ENCODE peak calls at places on chromosome 2, in four cellular contexts. One of them, this sample, is unnamed.

GRCh38 chr2:191845876-191846786 is 757 bp downstream of the CAVIN2 start:
- DNase-seq in smooth muscle cell of the brain vasculature: no peak
- DNase-seq in EL: no peak
- DNase-seq in activated CD4-positive, alpha-beta memory T cell treated with anti-CD3 and anti-CD28 coated beads, Interleukin-2, amount 10 ng/mL, durations not matched to agents 7 days and 5 days: no peak
- DNase-seq in this sample: no peak

GRCh38 chr2:228678110-228678509 is 496.6 kb upstream of the SPHKAP start:
- DNase-seq in EL: no peak
- DNase-seq in activated CD4-positive, alpha-beta memory T cell treated with anti-CD3 and anti-CD28 coated beads, Interleukin-2, amount 10 ng/mL, durations not matched to agents 7 days and 5 days: no peak
- DNase-seq in smooth muscle cell of the brain vasculature: no peak
- DNase-seq in this sample: no peak

GRCh38 chr2:95698166-95698565 is 106.4 kb downstream of the TRIM43 start:
- DNase-seq in smooth muscle cell of the brain vasculature: no peak
- DNase-seq in EL: peak; percentile 21
- DNase-seq in activated CD4-positive, alpha-beta memory T cell treated with anti-CD3 and anti-CD28 coated beads, Interleukin-2, amount 10 ng/mL, durations not matched to agents 7 days and 5 days: no peak
- DNase-seq in this sample: no peak

GRCh38 chr2:223043164-223043941 is 8.6 kb upstream of the KCNE4 start:
- DNase-seq in smooth muscle cell of the brain vasculature: no peak
- DNase-seq in EL: no peak
- DNase-seq in activated CD4-positive, alpha-beta memory T cell treated with anti-CD3 and anti-CD28 coated beads, Interleukin-2, amount 10 ng/mL, durations not matched to agents 7 days and 5 days: no peak
- DNase-seq in this sample: no peak

GRCh38 chr2:152508446-152508845 is 173.5 kb downstream of the FMNL2 start:
- DNase-seq in EL: peak; percentile 68
- DNase-seq in activated CD4-positive, alpha-beta memory T cell treated with anti-CD3 and anti-CD28 coated beads, Interleukin-2, amount 10 ng/mL, durations not matched to agents 7 days and 5 days: no peak
- DNase-seq in smooth muscle cell of the brain vasculature: no peak
- DNase-seq in this sample: no peak

GRCh38 chr2:217573565-217573964 is 429.2 kb downstream of the TNS1 start:
- DNase-seq in EL: peak; percentile 71
- DNase-seq in smooth muscle cell of the brain vasculature: no peak
- DNase-seq in activated CD4-positive, alpha-beta memory T cell treated with anti-CD3 and anti-CD28 coated beads, Interleukin-2, amount 10 ng/mL, durations not matched to agents 7 days and 5 days: no peak
- DNase-seq in this sample: no peak

GRCh38 chr2:68936889-68937288 is 15.8 kb downstream of the GKN2 start:
- DNase-seq in activated CD4-positive, alpha-beta memory T cell treated with anti-CD3 and anti-CD28 coated beads, Interleukin-2, amount 10 ng/mL, durations not matched to agents 7 days and 5 days: no peak
- DNase-seq in smooth muscle cell of the brain vasculature: no peak
- DNase-seq in EL: peak; percentile 62
- DNase-seq in this sample: no peak

GRCh38 chr2:235665656-235666239 is 171.9 kb downstream of the AGAP1 start:
- DNase-seq in smooth muscle cell of the brain vasculature: no peak
- DNase-seq in activated CD4-positive, alpha-beta memory T cell treated with anti-CD3 and anti-CD28 coated beads, Interleukin-2, amount 10 ng/mL, durations not matched to agents 7 days and 5 days: no peak
- DNase-seq in EL: peak; percentile 23
- DNase-seq in this sample: no peak

GRCh38 chr2:109128466-109129355 is at the start of gene SH3RF3:
- DNase-seq in activated CD4-positive, alpha-beta memory T cell treated with anti-CD3 and anti-CD28 coated beads, Interleukin-2, amount 10 ng/mL, durations not matched to agents 7 days and 5 days: peak; percentile 25
- DNase-seq in EL: peak; percentile 69
- DNase-seq in smooth muscle cell of the brain vasculature: no peak
- DNase-seq in this sample: no peak

GRCh38 chr2:79935771-79936657 is 368.5 kb downstream of the LRRTM1 start:
- DNase-seq in EL: peak; percentile 61
- DNase-seq in smooth muscle cell of the brain vasculature: peak; percentile 0
- DNase-seq in activated CD4-positive, alpha-beta memory T cell treated with anti-CD3 and anti-CD28 coated beads, Interleukin-2, amount 10 ng/mL, durations not matched to agents 7 days and 5 days: no peak
- DNase-seq in this sample: no peak

GRCh38 chr2:73292906-73293533 is 328 bp downstream of the EGR4 start:
- DNase-seq in EL: no peak
- DNase-seq in activated CD4-positive, alpha-beta memory T cell treated with anti-CD3 and anti-CD28 coated beads, Interleukin-2, amount 10 ng/mL, durations not matched to agents 7 days and 5 days: no peak
- DNase-seq in smooth muscle cell of the brain vasculature: no peak
- DNase-seq in this sample: no peak

GRCh38 chr2:36512705-36513104 is 85.3 kb downstream of the FEZ2 start:
- DNase-seq in EL: peak; percentile 38
- DNase-seq in smooth muscle cell of the brain vasculature: no peak
- DNase-seq in activated CD4-positive, alpha-beta memory T cell treated with anti-CD3 and anti-CD28 coated beads, Interleukin-2, amount 10 ng/mL, durations not matched to agents 7 days and 5 days: no peak
- DNase-seq in this sample: no peak